ENCODE peak calls at places on chromosomes 2 and 18, in five cellular contexts. S, B, U, W and M are unnamed samples.

GRCh38 chr2:238235331-238235732 is 4.5 kb downstream of the HES6 start:
- DNase-seq in S (no peak), B (no peak), U (no peak), W (no peak), M (no peak)

GRCh38 chr2:166417669-166418068 is 41.9 kb upstream of the SCN9A start:
- DNase-seq in S (no peak), B (no peak), U (no peak), W (peak), M (no peak)

GRCh38 chr2:26400723-26401122 is 997 bp upstream of the DRC1 start:
- DNase-seq in S (no peak), B (no peak), U (no peak), W (no peak), M (no peak)

GRCh38 chr2:159798376-159798724 is 342 bp upstream of the CD302 start:
- DNase-seq in S (no peak), B (no peak), U (no peak), W (no peak), M (no peak)

GRCh38 chr2:237486819-237487448 is at the start of gene MLPH:
- DNase-seq in S (no peak), B (no peak), U (peak), W (peak), M (no peak)

GRCh38 chr2:363823-364470 is 76.1 kb upstream of the ALKAL2 start:
- DNase-seq in S (no peak), B (no peak), U (no peak), W (no peak), M (no peak)

GRCh38 chr2:43224131-43224570 is 2.3 kb downstream of the ZFP36L2 start:
- DNase-seq in S (peak), B (no peak), U (peak), W (peak), M (peak)

GRCh38 chr2:214382229-214382628 is 28.6 kb upstream of the VWC2L start:
- DNase-seq in S (no peak), B (no peak), U (no peak), W (no peak), M (no peak)

GRCh38 chr18:60069145-60069544 is 169.3 kb downstream of the PMAIP1 start:
- DNase-seq in S (no peak), B (no peak), U (no peak), W (no peak), M (no peak)

GRCh38 chr2:216274194-216274593 is 98.1 kb downstream of the MARCHF4 start:
- DNase-seq in S (no peak), B (no peak), U (no peak), W (peak), M (no peak)

GRCh38 chr18:25005602-25006375 is 346.2 kb downstream of the ZNF521 start:
- DNase-seq in S (no peak), B (no peak), U (no peak), W (peak), M (no peak)

GRCh38 chr2:201971516-201972228 is 62.0 kb upstream of the FZD7 start:
- DNase-seq in S (no peak), B (no peak), U (no peak), W (peak), M (no peak)

GRCh38 chr2:42249887-42250286 is 80.7 kb downstream of the EML4 start:
- DNase-seq in S (no peak), B (no peak), U (no peak), W (peak), M (no peak)

GRCh38 chr2:63053889-63054725 is 3.5 kb downstream of the OTX1 start:
- DNase-seq in S (peak), B (no peak), U (no peak), W (no peak), M (no peak)

GRCh38 chr2:27115485-27115884 is 3.4 kb downstream of the CGREF1 start:
- DNase-seq in S (no peak), B (no peak), U (no peak), W (no peak), M (no peak)